ENCODE peak calls at places on chromosomes 1 and 21, in seven cellular contexts. K is SK-N-SH, J is B cell, T is brain microvascular endothelial cell, G is mesothelial cell of epicardium, P is lower leg skin, U is mucosa of descending colon. X is an unnamed sample.

GRCh38 chr1:1069061-1069710 is 4.9 kb downstream of the RNF223 start:
- DNase-seq in P (peak), K (peak), U (peak), T (peak), J (peak), G (peak), X (peak)

GRCh38 chr1:166322470-166322869 is 155.7 kb upstream of the FAM78B start:
- DNase-seq in K (no peak), T (no peak), J (no peak), G (no peak), P (no peak), U (no peak), X (no peak)

GRCh38 chr1:10638559-10639300 is 157.7 kb downstream of the CASZ1 start:
- DNase-seq in K (no peak), P (no peak), T (no peak), U (no peak), J (peak), G (no peak), X (no peak)

GRCh38 chr1:183435497-183435896 is 17.3 kb upstream of the NMNAT2 start:
- DNase-seq in T (no peak), U (no peak), K (no peak), P (no peak), J (no peak), G (no peak), X (no peak)

GRCh38 chr21:45021428-45022347 is 52.7 kb upstream of the ADARB1 start:
- DNase-seq in T (no peak), P (peak), U (no peak), K (no peak), J (no peak), G (no peak), X (no peak)

GRCh38 chr1:194028002-194028401 is 841.6 kb upstream of the B3GALT2 start:
- DNase-seq in U (no peak), T (no peak), K (no peak), P (no peak), G (no peak), J (no peak), X (no peak)

GRCh38 chr1:16644179-16645043 is 22.3 kb downstream of the RNU1-3 start:
- DNase-seq in T (peak), J (peak), K (peak), U (peak), P (peak), G (peak), X (peak)

GRCh38 chr1:103561612-103562395 is 9.6 kb upstream of the AMY2B start:
- DNase-seq in K (no peak), U (no peak), P (no peak), J (no peak), G (no peak), T (no peak), X (no peak)

GRCh38 chr21:16587141-16587570 is 857.4 kb downstream of the USP25 start:
- DNase-seq in U (peak), K (peak), J (no peak), P (no peak), G (no peak), T (peak), X (no peak)

GRCh38 chr1:94705755-94706154 is 114.4 kb upstream of the SLC44A3 start:
- DNase-seq in G (no peak), U (no peak), P (no peak), T (no peak), J (no peak), K (no peak), X (no peak)

GRCh38 chr1:109959974-109960744 is 24.4 kb upstream of the AHCYL1 start:
- DNase-seq in K (no peak), J (no peak), G (no peak), U (no peak), T (peak), P (no peak), X (no peak)

GRCh38 chr1:96366516-96366915 is 355.1 kb upstream of the PTBP2 start:
- DNase-seq in T (no peak), J (no peak), P (no peak), G (no peak), U (no peak), K (no peak), X (no peak)

GRCh38 chr1:213658508-213658907 is 329.3 kb upstream of the PROX1 start:
- DNase-seq in J (no peak), P (no peak), U (no peak), G (no peak), K (no peak), T (no peak), X (no peak)

GRCh38 chr1:116804736-116805135 is 50.5 kb downstream of the CD2 start:
- DNase-seq in G (no peak), T (no peak), K (no peak), P (no peak), J (no peak), U (no peak), X (peak)

GRCh38 chr1:187733234-187733633 is 904.5 kb downstream of the PLA2G4A start:
- DNase-seq in P (no peak), T (no peak), K (no peak), G (no peak), J (no peak), U (no peak), X (no peak)

GRCh38 chr1:115041654-115042053 is 12.0 kb downstream of the TSHB start:
- DNase-seq in U (no peak), K (no peak), T (no peak), G (no peak), P (no peak), J (no peak), X (no peak)

GRCh38 chr1:101175474-101175873 is 61.3 kb upstream of the S1PR1 start:
- DNase-seq in K (no peak), G (no peak), U (no peak), P (no peak), J (no peak), T (no peak), X (no peak)

GRCh38 chr1:24047101-24047459 is 64.9 kb downstream of the MYOM3 start:
- DNase-seq in T (no peak), G (no peak), J (no peak), K (no peak), P (peak), U (peak), X (no peak)

GRCh38 chr1:237591353-237591752 is 299.4 kb downstream of the ZP4 start:
- DNase-seq in G (no peak), T (no peak), U (no peak), P (no peak), K (no peak), J (no peak), X (no peak)

GRCh38 chr1:215001419-215002021 is 81.0 kb upstream of the KCNK2 start:
- DNase-seq in P (no peak), G (no peak), U (no peak), K (no peak), T (no peak), J (no peak), X (no peak)

GRCh38 chr1:223748405-223748772 is 36.0 kb downstream of the CAPN2 start:
- DNase-seq in J (no peak), P (no peak), G (no peak), T (no peak), U (no peak), K (no peak), X (peak)

GRCh38 chr1:156663178-156663577 is 14.0 kb downstream of the NES start:
- DNase-seq in U (peak), K (no peak), P (no peak), T (no peak), G (no peak), J (no peak), X (no peak)

GRCh38 chr1:147491098-147491497 is 50.2 kb upstream of the BCL9 start:
- DNase-seq in U (no peak), J (no peak), G (no peak), P (no peak), K (no peak), T (no peak), X (no peak)

GRCh38 chr1:147494998-147495580 is 46.2 kb upstream of the BCL9 start:
- DNase-seq in G (peak), J (peak), U (peak), K (peak), T (peak), P (peak), X (peak)

GRCh38 chr1:147496044-147496443 is 45.3 kb upstream of the BCL9 start:
- DNase-seq in P (no peak), G (no peak), K (no peak), J (no peak), T (no peak), U (no peak), X (no peak)

GRCh38 chr1:147493349-147493748 is 48.0 kb upstream of the BCL9 start:
- DNase-seq in U (no peak), T (no peak), P (no peak), J (no peak), G (no peak), K (no peak), X (no peak)

DNA sequence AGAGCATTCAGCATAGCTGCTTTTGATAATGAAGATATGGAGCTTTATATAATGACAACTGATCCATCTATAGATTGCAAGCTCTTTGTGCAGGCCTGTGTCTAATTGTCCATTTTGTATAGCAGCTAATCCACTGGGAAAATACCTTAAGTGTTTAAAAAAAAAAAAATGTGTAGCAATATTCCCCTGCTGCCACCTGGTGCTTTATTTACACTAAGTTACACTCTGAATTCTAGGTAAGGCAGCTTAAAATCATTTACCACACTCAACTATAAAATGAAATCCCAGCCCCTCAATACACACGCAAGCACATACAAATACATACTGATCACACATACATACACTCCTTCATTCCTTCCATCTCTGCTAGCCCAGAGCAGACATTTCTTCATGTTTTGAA is 49.1 kb upstream of the BCL9 start:
- DNase-seq in K (no peak), T (no peak), U (no peak), P (no peak), G (no peak), J (no peak), X (no peak)
- TF ChIP-seq CTCF in K (no peak), T (no peak), U (no peak), P (no peak), G (no peak), J (no peak), X (no peak)

GRCh38 chr21:36615274-36615964 is 83.5 kb upstream of the SIM2 start:
- DNase-seq in U (no peak), J (no peak), G (no peak), T (no peak), K (no peak), P (no peak), X (no peak)
- TF ChIP-seq CTCF in U (no peak), J (no peak), G (no peak), T (peak), K (no peak), P (no peak), X (no peak)

GRCh38 chr1:79355073-79355472 is 348.5 kb upstream of the ADGRL4 start:
- DNase-seq in K (no peak), J (no peak), G (no peak), T (peak), P (no peak), U (no peak), X (no peak)

GRCh38 chr1:79353224-79353623 is 346.7 kb upstream of the ADGRL4 start:
- DNase-seq in T (peak), P (no peak), J (no peak), K (peak), U (peak), G (no peak), X (peak)
- TF ChIP-seq CTCF in T (peak), P (no peak), J (no peak), K (peak), U (no peak), G (no peak), X (no peak)

GRCh38 chr1:41495171-41495948 is 10.9 kb upstream of the EDN2 start:
- DNase-seq in J (no peak), K (no peak), U (peak), G (no peak), P (no peak), T (no peak), X (peak)
- TF ChIP-seq CTCF in J (no peak), K (peak), U (no peak), G (no peak), P (no peak), T (peak), X (peak)

GRCh38 chr1:234606731-234607090 is 3.3 kb downstream of the IRF2BP2 start:
- DNase-seq in U (no peak), T (no peak), P (no peak), G (no peak), J (no peak), K (no peak), X (no peak)

GRCh38 chr1:234607091-234608025 is 2.6 kb downstream of the IRF2BP2 start:
- DNase-seq in T (no peak), U (peak), K (no peak), J (no peak), P (peak), G (no peak), X (peak)

GRCh38 chr1:234605493-234605982 is 4.4 kb downstream of the IRF2BP2 start:
- DNase-seq in T (no peak), P (no peak), J (no peak), G (no peak), K (no peak), U (no peak), X (no peak)

GRCh38 chr1:234604726-234605492 is 5.1 kb downstream of the IRF2BP2 start:
- DNase-seq in P (peak), T (no peak), J (no peak), U (no peak), K (no peak), G (no peak), X (no peak)

GRCh38 chr1:234605983-234606730 is 3.8 kb downstream of the IRF2BP2 start:
- DNase-seq in P (peak), J (no peak), U (peak), K (no peak), G (no peak), T (no peak), X (peak)
- TF ChIP-seq CTCF in P (no peak), J (no peak), U (no peak), K (peak), G (no peak), T (peak), X (no peak)